ENCODE peak calls at places on chromosomes 2 and 18, in nine cellular contexts. E, Z, M, J, Y, C, S, B and R are unnamed samples.

GRCh38 chr2:133362061-133362476 is 206.2 kb downstream of the NCKAP5 start:
- DNase-seq in E (no peak), Z (no peak), M (no peak), J (peak), Y (no peak), C (no peak), S (no peak), B (no peak), R (no peak)

GRCh38 chr18:37661061-37661460 is 95.5 kb upstream of the CELF4 start:
- DNase-seq in E (no peak), Z (no peak), M (no peak), J (no peak), Y (no peak), C (no peak), S (no peak), B (no peak), R (no peak)

GRCh38 chr18:38241736-38242135 is 676.1 kb upstream of the CELF4 start:
- DNase-seq in E (no peak), Z (no peak), M (no peak), J (no peak), Y (no peak), C (no peak), S (no peak), B (no peak), R (no peak)

GRCh38 chr2:207165121-207166038 is at the start of gene KLF7:
- DNase-seq in E (peak), Z (no peak), M (peak), J (peak), Y (peak), C (peak), S (peak), B (peak), R (no peak)

GRCh38 chr18:48129621-48130082 is 199.2 kb upstream of the SMAD2 start:
- DNase-seq in E (no peak), Z (no peak), M (no peak), J (no peak), Y (no peak), C (no peak), S (no peak), B (no peak), R (no peak)

GRCh38 chr2:181106229-181106628 is 125.8 kb downstream of the UBE2E3 start:
- DNase-seq in E (no peak), Z (no peak), M (no peak), J (no peak), Y (no peak), C (no peak), S (no peak), B (no peak), R (no peak)

GRCh38 chr2:154466226-154466625 is 232.3 kb upstream of the KCNJ3 start:
- DNase-seq in E (no peak), Z (no peak), M (no peak), J (no peak), Y (no peak), C (no peak), S (no peak), B (no peak), R (no peak)

GRCh38 chr18:48479531-48479930 is 59.3 kb upstream of the CTIF start:
- DNase-seq in E (no peak), Z (no peak), M (no peak), J (no peak), Y (no peak), C (no peak), S (no peak), B (no peak), R (no peak)

GRCh38 chr2:96977631-96978195 is 8.7 kb downstream of the FAM178B start:
- DNase-seq in E (no peak), Z (no peak), M (no peak), J (peak), Y (no peak), C (no peak), S (peak), B (no peak), R (no peak)

GRCh38 chr2:188303363-188304031 is 11.8 kb downstream of the GULP1 start:
- DNase-seq in E (no peak), Z (no peak), M (no peak), J (peak), Y (no peak), C (no peak), S (no peak), B (no peak), R (no peak)

DNA sequence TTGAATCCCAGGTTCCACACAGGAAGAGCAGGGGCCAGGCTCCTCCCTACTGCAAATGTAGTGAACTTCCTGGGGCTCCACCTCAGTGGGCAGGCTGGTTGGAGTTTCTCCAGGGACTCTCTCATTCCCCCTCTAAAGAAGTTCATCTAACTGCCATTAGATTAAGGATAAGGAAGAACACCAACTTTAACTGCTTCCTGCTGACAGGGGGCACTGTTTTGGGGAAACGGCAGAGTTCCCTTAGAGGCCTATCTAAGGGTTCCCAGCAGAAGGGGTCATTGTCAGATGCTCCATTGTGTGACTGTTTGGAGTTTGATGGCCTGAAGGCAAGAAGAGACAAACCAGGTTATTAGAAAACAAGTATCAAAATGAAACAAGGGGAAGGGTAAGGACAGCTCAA is 2159.7 kb upstream of the PIK3C3 start:
- DNase-seq in E (no peak), Z (no peak), M (no peak), J (no peak), Y (no peak), C (no peak), S (no peak), B (no peak), R (no peak)
- TF ChIP-seq CTCF in E (no peak), Z (peak), M (no peak), J (no peak), Y (no peak), C (no peak), S (no peak), B (no peak), R (no peak)

GRCh38 chr2:41873102-41873501 is 174.7 kb upstream of the PKDCC start:
- DNase-seq in E (no peak), Z (no peak), M (no peak), J (no peak), Y (no peak), C (no peak), S (no peak), B (no peak), R (no peak)

GRCh38 chr2:41870257-41870570 is 177.6 kb upstream of the PKDCC start:
- DNase-seq in E (no peak), Z (no peak), M (no peak), J (no peak), Y (no peak), C (no peak), S (no peak), B (no peak), R (no peak)

GRCh38 chr2:41869542-41870256 is 178.1 kb upstream of the PKDCC start:
- DNase-seq in E (peak), Z (peak), M (peak), J (peak), Y (peak), C (peak), S (peak), B (peak), R (peak)

GRCh38 chr2:41872646-41873045 is 175.2 kb upstream of the PKDCC start:
- DNase-seq in E (no peak), Z (no peak), M (no peak), J (peak), Y (no peak), C (no peak), S (no peak), B (no peak), R (no peak)

DNA sequence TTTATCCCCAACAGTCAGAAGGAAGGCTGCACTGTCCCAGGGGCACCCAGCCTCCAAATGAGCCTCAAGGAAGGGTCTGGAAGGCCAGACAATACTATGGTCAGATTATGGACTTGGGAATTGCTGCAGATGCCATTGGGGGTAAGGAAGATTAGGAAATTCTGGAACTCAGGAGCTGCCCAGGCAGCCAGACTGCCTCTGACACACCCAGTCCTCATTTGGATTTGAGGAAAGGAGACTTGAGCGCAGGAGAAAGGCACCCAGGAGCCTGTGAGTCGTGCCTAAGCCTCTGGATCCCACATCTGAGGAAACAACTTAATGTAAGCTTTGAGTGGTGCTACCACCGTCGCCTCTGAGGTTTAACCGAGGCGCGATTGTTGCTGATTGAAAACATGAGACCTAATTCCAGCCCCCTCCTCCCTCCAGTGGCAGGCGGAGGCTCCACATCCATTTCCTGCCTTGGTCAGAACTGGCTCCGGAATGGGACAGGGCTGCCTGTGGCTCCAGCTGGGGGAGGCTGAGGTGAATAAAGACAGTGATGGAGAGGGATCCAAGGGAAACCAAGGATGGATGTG is 176.8 kb upstream of the PKDCC start:
- DNase-seq in E (no peak), Z (no peak), M (peak), J (no peak), Y (no peak), C (no peak), S (no peak), B (no peak), R (no peak)
- TF ChIP-seq CTCF in E (no peak), Z (peak), M (peak), J (no peak), Y (no peak), C (no peak), S (no peak), B (no peak), R (no peak)

GRCh38 chr2:229133155-229133772 is 137.8 kb downstream of the PID1 start:
- DNase-seq in E (no peak), Z (no peak), M (no peak), J (peak), Y (no peak), C (no peak), S (no peak), B (peak), R (no peak)
- TF ChIP-seq CTCF in E (no peak), Z (peak), M (peak), J (peak), Y (peak), C (no peak), S (peak), B (peak), R (no peak)

DNA sequence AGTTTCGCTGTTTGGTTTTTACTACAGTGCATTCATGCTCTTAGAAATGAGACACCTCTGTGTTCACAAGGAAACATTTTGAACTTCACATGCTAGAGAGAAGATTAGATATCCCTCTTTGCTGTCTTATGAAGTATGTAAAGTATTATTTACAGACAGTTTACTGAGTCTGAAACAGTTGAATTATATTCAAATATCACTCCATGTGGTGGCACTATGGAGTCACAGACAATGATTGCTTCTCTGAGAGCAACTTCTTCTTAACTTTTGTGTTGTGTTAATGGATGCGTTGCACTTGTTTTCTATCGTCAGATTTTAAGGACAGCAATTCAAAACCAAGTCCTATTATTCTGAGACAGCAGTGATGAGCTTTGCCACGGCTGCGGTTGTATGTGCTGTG is 823.6 kb downstream of the GALR1 start:
- DNase-seq in E (no peak), Z (no peak), M (no peak), J (no peak), Y (no peak), C (no peak), S (no peak), B (no peak), R (no peak)
- TF ChIP-seq CTCF in E (no peak), Z (peak), M (peak), J (no peak), Y (peak), C (no peak), S (peak), B (no peak), R (no peak)

DNA sequence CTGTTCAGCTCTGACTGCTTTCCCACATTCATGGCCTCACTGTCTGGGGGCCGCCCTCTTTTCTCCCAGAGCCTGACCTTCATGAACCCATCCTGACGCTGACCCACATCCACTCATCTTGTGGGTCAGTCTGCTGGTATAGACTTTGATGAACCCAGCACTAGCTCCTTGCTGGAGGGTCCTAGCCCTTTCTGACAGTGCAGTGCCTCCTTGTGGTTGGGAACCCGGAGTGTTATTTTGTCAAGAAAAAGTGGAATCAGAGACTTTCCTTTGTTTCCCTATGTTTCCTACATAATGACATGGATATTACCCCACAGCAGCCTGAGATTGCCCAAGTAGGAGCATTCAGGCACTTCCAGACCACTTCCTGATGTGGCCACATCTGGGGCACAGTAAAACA is 19.3 kb upstream of the OSR1 start:
- DNase-seq in E (no peak), Z (no peak), M (no peak), J (no peak), Y (no peak), C (no peak), S (no peak), B (no peak), R (no peak)
- TF ChIP-seq CTCF in E (no peak), Z (no peak), M (no peak), J (peak), Y (no peak), C (no peak), S (no peak), B (no peak), R (no peak)

DNA sequence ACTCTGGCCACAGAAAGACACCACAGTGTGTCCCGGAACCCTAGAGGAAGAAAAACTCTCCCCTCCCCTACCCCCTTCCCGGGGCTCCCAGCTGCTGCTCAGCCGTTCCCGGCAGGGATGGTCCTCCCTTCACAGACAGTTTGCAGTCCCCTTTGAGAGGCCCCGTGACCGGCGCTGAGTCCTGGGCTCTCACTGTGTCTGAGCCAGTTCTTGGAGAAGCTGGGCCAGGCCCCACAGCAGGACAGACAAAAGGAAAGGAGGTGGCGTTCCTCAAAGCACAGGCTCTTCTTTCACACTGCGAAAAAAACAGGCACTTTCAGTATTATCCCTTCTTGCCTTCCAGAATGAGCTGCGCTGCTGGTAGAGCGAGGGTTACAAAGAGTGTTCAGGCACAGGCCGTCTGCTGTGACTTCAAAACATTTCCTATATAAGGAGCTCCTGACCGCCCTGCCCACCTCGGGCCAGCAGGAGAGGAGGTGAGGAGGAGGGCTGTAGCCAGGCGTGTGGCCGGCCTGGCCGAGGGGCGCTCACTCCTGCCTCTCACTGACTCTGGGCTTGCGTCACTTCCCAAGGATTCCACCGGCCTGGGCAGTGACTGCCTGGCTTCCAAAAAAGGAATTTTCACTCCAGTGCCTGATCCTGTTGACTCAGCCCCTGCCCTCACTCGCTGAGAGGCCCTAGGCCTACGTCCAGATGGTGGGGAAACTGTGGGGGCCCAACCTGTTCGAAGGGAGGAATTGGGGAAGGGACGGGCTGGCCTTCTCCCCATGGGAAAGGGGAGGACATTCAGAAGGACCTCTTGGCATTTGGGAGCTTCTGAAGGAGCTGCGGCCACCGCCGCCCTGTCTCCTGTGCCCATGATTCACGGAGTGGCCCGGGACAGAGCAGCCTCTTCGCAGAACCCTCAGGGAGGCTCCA is 24.9 kb downstream of the CIDEA start:
- DNase-seq in E (peak), Z (no peak), M (peak), J (peak), Y (peak), C (peak), S (peak), B (peak), R (peak)
- TF ChIP-seq CTCF in E (peak), Z (peak), M (peak), J (peak), Y (no peak), C (no peak), S (no peak), B (no peak), R (no peak)

GRCh38 chr2:199405241-199405640 is 52.5 kb downstream of the SATB2 start:
- DNase-seq in E (no peak), Z (no peak), M (no peak), J (peak), Y (no peak), C (no peak), S (no peak), B (no peak), R (no peak)
- TF ChIP-seq CTCF in E (no peak), Z (peak), M (no peak), J (peak), Y (no peak), C (no peak), S (peak), B (peak), R (peak)

GRCh38 chr18:41324934-41325333 is 630.1 kb upstream of the PIK3C3 start:
- DNase-seq in E (no peak), Z (no peak), M (no peak), J (peak), Y (no peak), C (no peak), S (no peak), B (no peak), R (no peak)
- TF ChIP-seq CTCF in E (no peak), Z (no peak), M (no peak), J (no peak), Y (no peak), C (no peak), S (no peak), B (no peak), R (no peak)